ENCODE peak calls at places on chromosome 12, in four cellular contexts. S is neuronal stem cell, F is IMR-90, J is PC-3. M is an unnamed sample.

GRCh38 chr12:57838594-57839302 is 7.8 kb downstream of the CTDSP2 start:
- DNase-seq in F (peak; percentile 39), J (no peak), S (no peak), M (no peak)

GRCh38 chr12:122204829-122205589 is 1.5 kb downstream of the B3GNT4 start:
- DNase-seq in F (no peak), J (no peak), S (no peak), M (no peak)

GRCh38 chr12:97960741-97961608 is 498.4 kb downstream of the RMST start:
- DNase-seq in S (peak; percentile 36), J (peak; percentile 36), F (no peak), M (peak; percentile 50)

GRCh38 chr12:92571169-92571568 is 131.6 kb upstream of the PLEKHG7 start:
- DNase-seq in J (no peak), F (no peak), S (no peak), M (no peak)

GRCh38 chr12:116734156-116734768 is 3.6 kb downstream of the SPRING1 start:
- DNase-seq in S (no peak), F (no peak), J (peak; percentile 18), M (no peak)

GRCh38 chr12:122021193-122021821 is 377 bp upstream of the BCL7A start:
- DNase-seq in J (peak; percentile 58), S (no peak), F (no peak), M (no peak)

GRCh38 chr12:1815814-1816729 is 4.3 kb upstream of the LRTM2 start:
- DNase-seq in F (no peak), J (no peak), S (no peak), M (no peak)

GRCh38 chr12:69996276-69996675 is 171.2 kb downstream of the MYRFL start:
- DNase-seq in F (no peak), S (no peak), J (no peak), M (no peak)

GRCh38 chr12:4056910-4057845 is 184.0 kb upstream of the PARP11 start:
- DNase-seq in S (no peak), J (no peak), F (no peak), M (no peak)

GRCh38 chr12:14408208-14408607 is 42.7 kb downstream of the ATF7IP start:
- DNase-seq in J (peak; percentile 15), S (no peak), F (peak; percentile 50), M (no peak)

GRCh38 chr12:94207467-94208432 is 59.4 kb downstream of the PLXNC1 start:
- DNase-seq in S (no peak), F (no peak), J (peak; percentile 20), M (no peak)

GRCh38 chr12:109115758-109116610 is at the start of gene ACACB:
- DNase-seq in S (no peak), J (no peak), F (no peak), M (no peak)

GRCh38 chr12:21691515-21691914 is 33.9 kb upstream of the LDHB start:
- DNase-seq in J (no peak), S (no peak), F (no peak), M (no peak)

GRCh38 chr12:54680374-54680773 is 32.2 kb upstream of the DCD start:
- DNase-seq in F (peak; percentile 10), S (no peak), J (peak; percentile 54), M (peak; percentile 77)

GRCh38 chr12:97177482-97177881 is 270.4 kb downstream of the NEDD1 start:
- DNase-seq in F (no peak), J (peak; percentile 11), S (no peak), M (no peak)

GRCh38 chr12:27493260-27493935 is 30.6 kb upstream of the PPFIBP1 start:
- DNase-seq in S (no peak), F (peak; percentile 2), J (peak; percentile 65), M (no peak)

GRCh38 chr12:78562358-78563205 is 302.0 kb upstream of the SYT1 start:
- DNase-seq in S (no peak), J (peak; percentile 44), F (peak; percentile 2), M (peak; percentile 15)

DNA sequence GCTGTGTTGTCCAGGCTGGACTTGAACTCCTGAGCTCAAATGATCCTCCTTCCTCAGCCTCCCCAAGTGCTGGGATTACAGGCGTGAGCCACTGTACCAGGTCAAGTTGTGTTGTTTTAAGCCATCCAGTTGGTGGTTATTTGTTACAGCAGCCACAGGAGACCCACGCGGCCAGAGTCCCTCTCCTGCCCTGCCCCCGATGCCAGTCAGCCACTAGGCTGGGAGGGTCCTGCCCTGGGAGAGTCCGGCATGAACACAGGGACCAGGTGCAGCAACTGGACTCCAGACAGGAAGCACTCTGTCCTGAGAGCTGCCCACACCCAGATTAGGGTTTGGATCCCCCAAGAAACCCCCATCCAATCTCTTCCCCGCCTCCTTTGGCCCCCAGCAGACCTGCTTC is 44.1 kb upstream of the FZD10 start:
- DNase-seq in F (no peak), S (no peak), J (no peak), M (no peak)
- H3K4me3 ChIP-seq in F (no peak overlapping the region), S (no peak overlapping the region), J (no peak overlapping the region), M (no peak overlapping the region)

DNA sequence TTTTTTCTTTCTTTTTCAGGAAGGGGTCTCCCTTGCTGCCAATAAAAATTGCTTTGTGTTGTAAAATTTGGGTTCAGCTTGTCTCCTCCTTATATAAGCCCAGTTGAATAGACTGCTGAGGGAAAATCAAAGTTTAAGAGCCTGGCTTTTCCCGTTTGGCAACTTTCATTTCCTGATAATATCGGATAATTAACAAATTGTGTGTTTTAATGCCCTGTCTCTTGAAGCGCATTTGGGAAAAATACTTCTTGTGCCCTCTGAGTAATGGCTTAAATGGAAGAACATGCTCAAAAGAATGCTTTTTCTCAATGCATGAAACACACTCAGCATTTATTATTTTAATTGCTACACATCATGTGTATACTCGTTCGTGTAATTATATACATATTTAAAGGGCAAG is 198.0 kb upstream of the DCN start:
- DNase-seq in J (no peak), S (no peak), F (no peak), M (no peak)
- H3K9ac ChIP-seq in J (no peak overlapping the region), S (no peak overlapping the region), F (no peak overlapping the region), M (no peak overlapping the region)

GRCh38 chr12:81930037-81930436 is 170.9 kb upstream of the PPFIA2 start:
- DNase-seq in F (no peak), S (no peak), J (no peak), M (no peak)
- H3K4me3 ChIP-seq in F (no peak overlapping the region), S (no peak overlapping the region), J (no peak overlapping the region), M (no peak overlapping the region)

DNA sequence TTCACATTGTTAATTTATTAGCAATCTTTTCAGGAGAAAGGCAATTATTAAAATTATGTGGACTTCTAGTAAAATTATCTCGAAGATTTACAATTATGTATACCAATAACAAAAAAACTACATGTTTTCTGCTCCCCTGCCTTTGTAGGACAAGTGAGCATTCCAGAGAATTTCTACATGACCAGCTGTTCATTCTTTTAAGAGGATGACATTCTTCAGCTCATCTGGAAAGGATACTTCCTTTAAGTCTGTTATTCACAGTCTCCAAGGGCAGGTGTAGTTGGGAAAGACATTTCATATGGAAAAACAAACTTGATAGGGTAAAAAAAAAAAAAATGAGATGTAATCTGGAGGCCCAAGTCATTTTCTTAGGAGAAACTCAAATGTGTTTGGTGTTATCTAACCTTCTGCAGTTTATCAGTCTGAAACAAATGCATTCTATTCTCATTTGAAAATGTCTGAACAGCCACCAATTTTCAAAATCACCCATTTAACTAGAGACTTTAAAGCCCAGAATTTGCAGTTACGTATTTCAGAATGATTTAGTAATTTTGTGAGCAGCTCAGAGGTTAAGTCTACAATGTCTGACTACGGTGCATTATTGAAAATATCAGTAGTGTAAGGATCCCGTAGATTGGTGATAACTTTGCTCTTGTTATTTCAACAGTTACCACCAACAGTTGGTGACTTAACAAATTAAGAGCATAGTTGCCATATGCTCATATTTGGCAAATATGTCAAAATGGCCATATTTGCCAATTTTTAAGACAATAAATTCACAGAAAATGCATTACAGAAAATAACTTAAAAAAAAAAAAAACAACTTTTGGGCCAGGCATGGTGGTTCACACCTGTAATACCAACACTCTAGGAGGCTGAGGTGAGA is 1.8 kb upstream of the PHLDA1 start:
- DNase-seq in S (no peak), F (peak; percentile 64), J (peak; percentile 43), M (no peak)
- H3K9ac ChIP-seq in S (no peak overlapping the region), F (peak overlapping the region; percentile 100), J (peak overlapping the region; percentile 98), M (peak overlapping the region; percentile 96)

GRCh38 chr12:6824962-6825381 is 3.2 kb upstream of the P3H3 start:
- DNase-seq in F (peak; percentile 52), J (peak; percentile 26), S (no peak), M (no peak)
- H3K4me3 ChIP-seq in F (no peak overlapping the region), J (peak overlapping the region; percentile 51), S (no peak overlapping the region), M (no peak overlapping the region)